ENCODE peak calls at places on chromosomes 5 and 9, in four cellular contexts. One of them, this sample, is unnamed.

GRCh38 chr5:65327582-65327981 is 154.1 kb downstream of the ADAMTS6 start:
- DNase-seq in HepG2: peak
- DNase-seq in WTC11: no peak
- DNase-seq in K562: no peak
- DNase-seq in this sample: peak

GRCh38 chr5:98568336-98568735 is 205.1 kb upstream of the RGMB start:
- DNase-seq in HepG2: no peak
- DNase-seq in WTC11: no peak
- DNase-seq in K562: no peak
- DNase-seq in this sample: no peak

GRCh38 chr5:67030289-67031069 is 166.1 kb downstream of the CD180 start:
- DNase-seq in HepG2: no peak
- DNase-seq in WTC11: no peak
- DNase-seq in K562: no peak
- DNase-seq in this sample: no peak

GRCh38 chr9:134275379-134275778 is 50.9 kb upstream of the RXRA start:
- DNase-seq in HepG2: no peak
- DNase-seq in WTC11: peak
- DNase-seq in K562: peak
- DNase-seq in this sample: no peak

GRCh38 chr9:82996931-82997330 is 66.0 kb downstream of the RASEF start:
- DNase-seq in HepG2: no peak
- DNase-seq in WTC11: no peak
- DNase-seq in K562: no peak
- DNase-seq in this sample: no peak

GRCh38 chr5:75265731-75266130 is 29.1 kb upstream of the ANKRD31 start:
- DNase-seq in HepG2: peak
- DNase-seq in WTC11: no peak
- DNase-seq in K562: no peak
- DNase-seq in this sample: peak

GRCh38 chr9:114697951-114698351 is 16.0 kb upstream of the TEX48 start:
- DNase-seq in HepG2: no peak
- DNase-seq in WTC11: no peak
- DNase-seq in K562: no peak
- DNase-seq in this sample: no peak

GRCh38 chr9:71783120-71783523 is 14.8 kb upstream of the CEMIP2 start:
- DNase-seq in HepG2: peak
- DNase-seq in WTC11: no peak
- DNase-seq in K562: no peak
- DNase-seq in this sample: no peak

GRCh38 chr9:74719306-74719705 is 168.4 kb downstream of the TRPM6 start:
- DNase-seq in HepG2: no peak
- DNase-seq in WTC11: no peak
- DNase-seq in K562: no peak
- DNase-seq in this sample: no peak

GRCh38 chr5:110251366-110251765 is 475.1 kb downstream of the TMEM232 start:
- DNase-seq in HepG2: no peak
- DNase-seq in WTC11: no peak
- DNase-seq in K562: no peak
- DNase-seq in this sample: no peak

GRCh38 chr5:170597109-170597741 is 93.4 kb downstream of the KCNIP1 start:
- DNase-seq in HepG2: no peak
- DNase-seq in WTC11: no peak
- DNase-seq in K562: no peak
- DNase-seq in this sample: peak

GRCh38 chr9:118222375-118222774 is 518.2 kb downstream of the TLR4 start:
- DNase-seq in HepG2: no peak
- DNase-seq in WTC11: peak
- DNase-seq in K562: no peak
- DNase-seq in this sample: no peak

GRCh38 chr9:133437753-133438531 is 15.8 kb downstream of the ADAMTS13 start:
- DNase-seq in HepG2: no peak
- DNase-seq in WTC11: peak
- DNase-seq in K562: peak
- DNase-seq in this sample: no peak

GRCh38 chr5:125536582-125536981 is 790.1 kb upstream of the ZNF608 start:
- DNase-seq in HepG2: no peak
- DNase-seq in WTC11: no peak
- DNase-seq in K562: no peak
- DNase-seq in this sample: no peak

GRCh38 chr9:38246833-38247232 is 145.7 kb upstream of the ALDH1B1 start:
- DNase-seq in HepG2: no peak
- DNase-seq in WTC11: no peak
- DNase-seq in K562: no peak
- DNase-seq in this sample: no peak

GRCh38 chr9:38251036-38251335 is 141.5 kb upstream of the ALDH1B1 start:
- DNase-seq in HepG2: no peak
- DNase-seq in WTC11: no peak
- DNase-seq in K562: no peak
- DNase-seq in this sample: no peak

GRCh38 chr9:38250279-38251035 is 142.0 kb upstream of the ALDH1B1 start:
- DNase-seq in HepG2: no peak
- DNase-seq in WTC11: no peak
- DNase-seq in K562: no peak
- DNase-seq in this sample: no peak

GRCh38 chr9:38251461-38251860 is 141.0 kb upstream of the ALDH1B1 start:
- DNase-seq in HepG2: no peak
- DNase-seq in WTC11: no peak
- DNase-seq in K562: no peak
- DNase-seq in this sample: no peak

DNA sequence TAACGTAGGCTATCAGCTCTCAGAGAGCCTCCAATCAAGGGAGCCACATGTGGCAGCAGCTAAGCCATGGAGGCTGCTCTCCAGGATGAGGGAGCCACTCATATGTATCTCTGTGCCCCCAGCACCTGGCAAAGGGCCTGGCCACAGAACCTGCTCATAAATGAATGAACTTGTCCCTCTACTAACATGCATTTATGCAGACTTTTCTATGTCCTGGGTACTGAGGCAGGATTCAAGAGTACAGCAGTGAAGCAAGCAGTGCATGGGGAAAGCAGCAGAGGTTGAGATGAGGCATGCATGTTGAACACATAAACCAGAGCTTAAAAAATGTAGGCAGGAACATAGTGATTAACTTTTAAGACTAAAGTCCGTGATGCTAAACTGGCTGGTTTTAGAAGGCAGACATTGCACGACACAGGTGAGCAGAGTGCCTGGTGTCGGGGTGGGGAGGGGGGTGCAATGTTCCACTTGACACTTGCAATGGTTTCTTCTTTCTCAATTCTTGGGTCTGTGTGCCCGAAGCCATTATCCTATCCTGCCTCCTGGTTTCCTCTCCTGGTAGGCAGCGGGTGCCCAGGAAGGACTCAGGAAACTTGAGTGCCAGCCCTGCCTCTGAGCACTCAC is 142.8 kb upstream of the ALDH1B1 start:
- DNase-seq in HepG2: no peak
- DNase-seq in WTC11: no peak
- DNase-seq in K562: no peak
- DNase-seq in this sample: no peak
- TF ChIP-seq NR3C1 in HepG2: no peak
- TF ChIP-seq NR3C1 in WTC11: no peak
- TF ChIP-seq NR3C1 in K562: no peak
- TF ChIP-seq NR3C1 in this sample: no peak

GRCh38 chr9:124323904-124324303 is 66.2 kb downstream of the NEK6 start:
- DNase-seq in HepG2: no peak
- DNase-seq in WTC11: no peak
- DNase-seq in K562: no peak
- DNase-seq in this sample: no peak
- TF ChIP-seq NR3C1 in HepG2: no peak
- TF ChIP-seq NR3C1 in WTC11: no peak
- TF ChIP-seq NR3C1 in K562: no peak
- TF ChIP-seq NR3C1 in this sample: no peak

DNA sequence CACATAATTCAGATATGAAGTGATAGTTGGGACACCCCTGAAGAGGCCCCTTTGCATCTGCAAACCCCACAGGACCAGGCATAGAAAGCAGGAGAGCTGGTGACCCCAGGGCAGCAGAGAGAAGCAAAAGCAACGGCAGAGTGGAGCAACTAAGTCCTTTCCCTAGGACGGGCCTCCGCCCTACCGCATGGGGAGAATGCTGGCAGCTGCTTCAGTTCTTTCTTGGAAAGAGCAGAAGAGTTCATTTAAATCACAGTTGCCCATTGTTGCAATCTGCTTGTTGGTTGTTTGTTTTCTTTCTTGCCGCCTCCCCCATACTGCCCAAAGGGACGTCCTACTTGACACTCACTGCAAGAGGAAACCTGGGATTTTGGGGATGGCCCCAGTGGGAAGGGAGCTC is 126.2 kb downstream of the ADAMTS16 start:
- DNase-seq in HepG2: no peak
- DNase-seq in WTC11: no peak
- DNase-seq in K562: no peak
- DNase-seq in this sample: no peak
- TF ChIP-seq NR3C1 in HepG2: no peak
- TF ChIP-seq NR3C1 in WTC11: no peak
- TF ChIP-seq NR3C1 in K562: no peak
- TF ChIP-seq NR3C1 in this sample: no peak

GRCh38 chr5:121503111-121503840 is 348.4 kb upstream of the FTMT start:
- DNase-seq in HepG2: peak
- DNase-seq in WTC11: peak
- DNase-seq in K562: peak
- DNase-seq in this sample: peak
- TF ChIP-seq NR3C1 in HepG2: no peak
- TF ChIP-seq NR3C1 in WTC11: no peak
- TF ChIP-seq NR3C1 in K562: no peak
- TF ChIP-seq NR3C1 in this sample: no peak

GRCh38 chr9:137339045-137339444 is 37.0 kb upstream of the NRARP start:
- DNase-seq in HepG2: no peak
- DNase-seq in WTC11: no peak
- DNase-seq in K562: no peak
- DNase-seq in this sample: no peak
- TF ChIP-seq NR3C1 in HepG2: no peak
- TF ChIP-seq NR3C1 in WTC11: no peak
- TF ChIP-seq NR3C1 in K562: no peak
- TF ChIP-seq NR3C1 in this sample: no peak

GRCh38 chr9:37998881-37999311 is 70.1 kb downstream of the SHB start:
- DNase-seq in HepG2: no peak
- DNase-seq in WTC11: no peak
- DNase-seq in K562: no peak
- DNase-seq in this sample: no peak
- TF ChIP-seq NR3C1 in HepG2: no peak
- TF ChIP-seq NR3C1 in WTC11: no peak
- TF ChIP-seq NR3C1 in K562: no peak
- TF ChIP-seq NR3C1 in this sample: no peak

GRCh38 chr5:10762776-10763500 is 1.9 kb upstream of the DAP start:
- DNase-seq in HepG2: no peak
- DNase-seq in WTC11: no peak
- DNase-seq in K562: peak
- DNase-seq in this sample: no peak
- TF ChIP-seq NR3C1 in HepG2: no peak
- TF ChIP-seq NR3C1 in WTC11: no peak
- TF ChIP-seq NR3C1 in K562: no peak
- TF ChIP-seq NR3C1 in this sample: no peak

GRCh38 chr5:93805616-93806393 is 64.4 kb upstream of the POU5F2 start:
- DNase-seq in HepG2: no peak
- DNase-seq in WTC11: no peak
- DNase-seq in K562: no peak
- DNase-seq in this sample: no peak

GRCh38 chr5:93810780-93811179 is 69.4 kb upstream of the POU5F2 start:
- DNase-seq in HepG2: no peak
- DNase-seq in WTC11: no peak
- DNase-seq in K562: no peak
- DNase-seq in this sample: no peak

GRCh38 chr5:93809430-93809829 is 68.0 kb upstream of the POU5F2 start:
- DNase-seq in HepG2: no peak
- DNase-seq in WTC11: no peak
- DNase-seq in K562: no peak
- DNase-seq in this sample: no peak

GRCh38 chr5:93807860-93808259 is 66.5 kb upstream of the POU5F2 start:
- DNase-seq in HepG2: no peak
- DNase-seq in WTC11: no peak
- DNase-seq in K562: no peak
- DNase-seq in this sample: no peak
- TF ChIP-seq NR3C1 in HepG2: no peak
- TF ChIP-seq NR3C1 in WTC11: no peak
- TF ChIP-seq NR3C1 in K562: no peak
- TF ChIP-seq NR3C1 in this sample: no peak

DNA sequence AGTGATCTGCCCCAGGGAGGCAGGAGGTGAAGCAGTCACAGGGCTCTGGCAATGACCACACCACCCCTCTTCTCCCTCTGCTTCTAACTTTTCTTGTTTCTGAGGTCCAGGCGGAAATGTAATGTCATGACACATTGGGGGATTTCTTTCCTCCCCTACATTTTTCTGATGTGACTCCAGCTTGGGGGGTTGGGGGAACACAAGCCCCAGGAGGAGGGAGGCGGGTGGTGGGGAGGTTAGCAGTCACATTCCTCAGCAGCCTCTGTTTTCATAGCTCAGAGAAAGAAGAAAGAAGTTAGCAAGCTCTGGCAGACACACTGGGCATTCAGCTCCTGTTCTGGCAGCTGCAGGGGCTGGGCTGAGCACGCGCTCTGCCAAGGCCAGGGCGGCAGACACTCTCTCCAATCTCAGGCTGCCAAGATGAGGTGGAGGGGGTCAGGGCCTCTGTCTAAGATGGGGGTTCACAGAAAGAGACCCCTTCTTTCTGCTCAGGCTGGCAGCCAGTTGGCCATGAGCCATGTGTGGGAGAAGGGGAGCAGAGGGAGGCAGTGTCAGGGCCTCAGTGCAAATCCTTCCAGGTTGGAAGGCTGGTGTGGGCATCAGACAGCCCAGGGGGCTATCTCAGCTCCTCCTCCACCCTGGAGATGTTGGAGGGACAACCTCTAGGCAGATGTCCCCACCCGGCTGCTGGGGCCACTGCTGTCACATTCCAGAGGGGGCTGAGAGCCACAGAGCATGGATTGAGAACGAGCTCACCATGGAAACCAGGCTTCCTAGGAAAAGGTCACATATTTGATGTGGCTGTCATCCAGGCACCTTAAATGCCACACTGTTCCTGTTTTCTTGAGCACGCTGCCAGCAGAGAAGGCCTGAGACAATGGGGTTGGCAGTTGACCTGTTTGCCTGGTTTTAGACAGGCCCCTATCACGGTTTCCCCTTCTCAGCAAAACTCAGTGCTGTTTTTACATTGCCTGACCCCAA is 20.1 kb upstream of the PFDN1 start:
- DNase-seq in HepG2: peak
- DNase-seq in WTC11: no peak
- DNase-seq in K562: no peak
- DNase-seq in this sample: no peak
- TF ChIP-seq NR3C1 in HepG2: no peak
- TF ChIP-seq NR3C1 in WTC11: no peak
- TF ChIP-seq NR3C1 in K562: no peak
- TF ChIP-seq NR3C1 in this sample: no peak